ENCODE peak calls at places on chromosomes 5 and 9, in five cellular contexts. B is NCI-H1105 treated with DMSO at 0.1 percent for 48 hours, D is HTR-8/SVneo, L is left ventricle myocardium superior, W is GM19239. Z is an unnamed sample.

GRCh38 chr5:23820764-23821471 is 313.5 kb downstream of the PRDM9 start:
- DNase-seq in B (peak; percentile 44), D (peak; percentile 61), L (no peak), W (no peak), Z (no peak)

GRCh38 chr9:133050142-133050541 is 11.6 kb upstream of the CEL start:
- DNase-seq in B (no peak), D (no peak), L (no peak), W (no peak), Z (no peak)

GRCh38 chr5:120692346-120692745 is 228.2 kb downstream of the PRR16 start:
- DNase-seq in B (no peak), D (no peak), L (no peak), W (no peak), Z (no peak)

GRCh38 chr5:148003226-148003625 is 60.6 kb upstream of the SPINK5 start:
- DNase-seq in B (no peak), D (no peak), L (no peak), W (no peak), Z (no peak)

GRCh38 chr5:32138839-32139493 is 35.2 kb downstream of the GOLPH3 start:
- DNase-seq in B (no peak), D (no peak), L (no peak), W (no peak), Z (no peak)

GRCh38 chr9:106980551-106981101 is 117.7 kb downstream of the ZNF462 start:
- DNase-seq in B (no peak), D (no peak), L (no peak), W (no peak), Z (no peak)

GRCh38 chr5:24742334-24742733 is 97.6 kb upstream of the CDH10 start:
- DNase-seq in B (no peak), D (peak; percentile 18), L (no peak), W (no peak), Z (no peak)

GRCh38 chr5:126837907-126838539 is 61.1 kb downstream of the LMNB1 start:
- DNase-seq in B (no peak), D (no peak), L (no peak), W (no peak), Z (no peak)

GRCh38 chr5:79962580-79963222 is 28.4 kb downstream of the MTX3 start:
- DNase-seq in B (no peak), D (peak; percentile 13), L (no peak), W (no peak), Z (no peak)

GRCh38 chr5:102664946-102665345 is 90.2 kb upstream of the PAM start:
- DNase-seq in B (no peak), D (no peak), L (no peak), W (no peak), Z (no peak)

GRCh38 chr9:136527721-136528710 is 17.8 kb downstream of the NOTCH1 start:
- DNase-seq in B (no peak), D (no peak), L (no peak), W (no peak), Z (no peak)

GRCh38 chr9:90659626-90660364 is 17.2 kb upstream of the DIRAS2 start:
- DNase-seq in B (no peak), D (no peak), L (no peak), W (no peak), Z (no peak)

GRCh38 chr9:107929439-107929838 is 439.9 kb upstream of the KLF4 start:
- DNase-seq in B (peak; percentile 61), D (no peak), L (peak; percentile 74), W (no peak), Z (peak; percentile 88)

GRCh38 chr5:1763960-1764605 is 35.6 kb downstream of the MRPL36 start:
- DNase-seq in B (no peak), D (no peak), L (no peak), W (no peak), Z (no peak)

GRCh38 chr9:104820336-104820735 is 56.4 kb downstream of the NIPSNAP3B start:
- DNase-seq in B (no peak), D (no peak), L (no peak), W (no peak), Z (no peak)

GRCh38 chr9:132638240-132638639 is 31.5 kb downstream of the DDX31 start:
- DNase-seq in B (no peak), D (no peak), L (no peak), W (no peak), Z (no peak)

GRCh38 chr9:127968046-127968445 is 12.7 kb downstream of the EEIG1 start:
- DNase-seq in B (no peak), D (no peak), L (peak; percentile 21), W (no peak), Z (peak; percentile 50)

GRCh38 chr5:169641253-169641652 is 4.2 kb downstream of the DOCK2 start:
- DNase-seq in B (no peak), D (no peak), L (no peak), W (no peak), Z (no peak)

GRCh38 chr5:102554728-102555127 is 55.9 kb upstream of the SLCO6A1 start:
- DNase-seq in B (peak; percentile 5), D (no peak), L (no peak), W (no peak), Z (no peak)

GRCh38 chr5:103908327-103909099 is 345.9 kb upstream of the NUDT12 start:
- DNase-seq in B (no peak), D (no peak), L (no peak), W (no peak), Z (no peak)

GRCh38 chr9:2302606-2303005 is 287.5 kb downstream of the SMARCA2 start:
- DNase-seq in B (no peak), D (no peak), L (no peak), W (no peak), Z (no peak)

GRCh38 chr5:126836778-126837177 is 59.8 kb downstream of the LMNB1 start:
- DNase-seq in B (no peak), D (no peak), L (no peak), W (no peak), Z (no peak)

GRCh38 chr5:137078171-137078665 is 420.9 kb downstream of the SPOCK1 start:
- DNase-seq in B (no peak), D (peak; percentile 48), L (no peak), W (no peak), Z (no peak)

GRCh38 chr9:14797442-14797841 is 74.9 kb upstream of the CER1 start:
- DNase-seq in B (no peak), D (peak; percentile 10), L (no peak), W (no peak), Z (no peak)